ENCODE peak calls at places on chromosomes 3 and 15, in six cellular contexts. G is HepG2, S is HCT116, X is K562, W is H1, H is GM12878. O is an unnamed sample.

GRCh38 chr15:20340931-20341661 is 200.5 kb downstream of the GOLGA6L6 start:
- DNase-seq in G (no peak), S (no peak), X (no peak), W (no peak), H (no peak), O (peak)

GRCh38 chr15:94080416-94080815 is 150.9 kb upstream of the MCTP2 start:
- DNase-seq in G (no peak), S (no peak), X (no peak), W (peak), H (no peak), O (no peak)

GRCh38 chr3:31580645-31581044 is 47.9 kb downstream of the STT3B start:
- DNase-seq in G (no peak), S (no peak), X (no peak), W (no peak), H (no peak), O (no peak)

GRCh38 chr3:192514081-192514753 is 213.1 kb downstream of the FGF12 start:
- DNase-seq in G (no peak), S (no peak), X (peak), W (peak), H (no peak), O (peak)

GRCh38 chr15:81858136-81858535 is 187.7 kb downstream of the MEX3B start:
- DNase-seq in G (no peak), S (no peak), X (no peak), W (no peak), H (no peak), O (no peak)

GRCh38 chr3:178203152-178203551 is 333.1 kb upstream of the KCNMB2 start:
- DNase-seq in G (no peak), S (no peak), X (no peak), W (no peak), H (no peak), O (no peak)

GRCh38 chr3:197031315-197032285 is 2.0 kb upstream of the MELTF start:
- DNase-seq in G (peak), S (peak), X (peak), W (no peak), H (no peak), O (peak)

GRCh38 chr3:50737511-50738251 is 63.0 kb downstream of the DOCK3 start:
- DNase-seq in G (no peak), S (no peak), X (no peak), W (no peak), H (no peak), O (no peak)

GRCh38 chr3:183895296-183895695 is 10.6 kb upstream of the PARL start:
- DNase-seq in G (peak), S (peak), X (peak), W (no peak), H (no peak), O (peak)

GRCh38 chr3:14769531-14770325 is 49.0 kb upstream of the FGD5 start:
- DNase-seq in G (no peak), S (no peak), X (no peak), W (peak), H (no peak), O (no peak)

GRCh38 chr3:34582054-34582453 is 783.6 kb downstream of the PDCD6IP start:
- DNase-seq in G (no peak), S (no peak), X (no peak), W (no peak), H (no peak), O (no peak)

GRCh38 chr3:49790626-49791411 is 4.5 kb upstream of the IP6K1 start:
- DNase-seq in G (no peak), S (no peak), X (peak), W (no peak), H (no peak), O (no peak)

GRCh38 chr3:69231929-69232437 is 109.6 kb upstream of the LMOD3 start:
- DNase-seq in G (no peak), S (no peak), X (peak), W (no peak), H (no peak), O (peak)

GRCh38 chr3:150737874-150738679 is 24.9 kb downstream of the SIAH2 start:
- DNase-seq in G (peak), S (peak), X (peak), W (no peak), H (peak), O (peak)

GRCh38 chr3:114718897-114719208 is 425.0 kb downstream of the TIGIT start:
- DNase-seq in G (peak), S (no peak), X (no peak), W (no peak), H (no peak), O (no peak)

GRCh38 chr3:57956119-57956832 is 51.9 kb upstream of the FLNB start:
- DNase-seq in G (no peak), S (no peak), X (no peak), W (no peak), H (no peak), O (peak)

GRCh38 chr15:98676586-98677270 is 28.4 kb downstream of the IGF1R start:
- DNase-seq in G (no peak), S (no peak), X (no peak), W (no peak), H (no peak), O (no peak)

GRCh38 chr3:180705619-180706018 is 26.3 kb upstream of the CCDC39 start:
- DNase-seq in G (no peak), S (no peak), X (no peak), W (no peak), H (no peak), O (no peak)
- TF ChIP-seq JUND in G (no peak), S (no peak), X (no peak), W (no peak), H (no peak), O (no peak)

DNA sequence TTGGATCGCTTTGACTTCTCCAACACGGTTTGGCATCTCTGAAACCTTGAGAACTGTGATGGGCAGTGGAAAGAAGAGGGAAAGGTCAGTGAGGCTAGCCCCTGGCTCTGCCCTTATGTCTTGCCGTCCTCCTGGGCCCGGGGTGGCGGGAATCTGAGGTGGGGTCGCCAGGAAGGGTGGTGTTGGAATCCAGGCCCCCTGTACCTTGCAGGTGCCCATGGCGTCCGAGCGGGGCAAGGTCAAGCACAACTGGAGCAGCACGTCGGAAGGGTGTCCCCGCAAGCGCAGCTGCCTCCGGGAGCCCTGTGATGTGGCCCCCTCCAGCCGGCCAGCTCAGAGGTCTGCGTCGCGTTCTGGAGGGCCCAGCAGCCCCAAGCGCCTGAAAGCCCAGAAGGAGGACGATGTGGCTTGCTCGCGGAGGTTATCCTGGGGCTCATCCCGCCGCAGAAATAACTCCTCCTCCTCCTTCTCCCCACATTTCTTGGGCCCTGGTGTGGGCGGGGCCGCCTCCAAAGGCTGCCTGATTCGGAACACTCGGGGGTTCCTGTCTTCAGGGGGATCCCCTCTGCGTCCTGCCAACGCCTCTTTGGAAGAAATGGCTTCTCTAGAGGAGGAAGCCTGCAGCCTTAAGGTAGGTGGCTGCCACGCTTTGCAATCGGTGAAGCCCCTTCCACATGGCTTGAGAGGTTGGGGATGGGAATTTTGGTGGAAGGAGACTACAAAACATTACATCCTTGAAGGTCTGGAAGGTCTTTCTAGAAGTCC is 907 bp downstream of the TATDN2 start:
- DNase-seq in G (no peak), S (no peak), X (peak), W (peak), H (no peak), O (peak)
- TF ChIP-seq JUND in G (no peak), S (no peak), X (no peak), W (no peak), H (no peak), O (no peak)

DNA sequence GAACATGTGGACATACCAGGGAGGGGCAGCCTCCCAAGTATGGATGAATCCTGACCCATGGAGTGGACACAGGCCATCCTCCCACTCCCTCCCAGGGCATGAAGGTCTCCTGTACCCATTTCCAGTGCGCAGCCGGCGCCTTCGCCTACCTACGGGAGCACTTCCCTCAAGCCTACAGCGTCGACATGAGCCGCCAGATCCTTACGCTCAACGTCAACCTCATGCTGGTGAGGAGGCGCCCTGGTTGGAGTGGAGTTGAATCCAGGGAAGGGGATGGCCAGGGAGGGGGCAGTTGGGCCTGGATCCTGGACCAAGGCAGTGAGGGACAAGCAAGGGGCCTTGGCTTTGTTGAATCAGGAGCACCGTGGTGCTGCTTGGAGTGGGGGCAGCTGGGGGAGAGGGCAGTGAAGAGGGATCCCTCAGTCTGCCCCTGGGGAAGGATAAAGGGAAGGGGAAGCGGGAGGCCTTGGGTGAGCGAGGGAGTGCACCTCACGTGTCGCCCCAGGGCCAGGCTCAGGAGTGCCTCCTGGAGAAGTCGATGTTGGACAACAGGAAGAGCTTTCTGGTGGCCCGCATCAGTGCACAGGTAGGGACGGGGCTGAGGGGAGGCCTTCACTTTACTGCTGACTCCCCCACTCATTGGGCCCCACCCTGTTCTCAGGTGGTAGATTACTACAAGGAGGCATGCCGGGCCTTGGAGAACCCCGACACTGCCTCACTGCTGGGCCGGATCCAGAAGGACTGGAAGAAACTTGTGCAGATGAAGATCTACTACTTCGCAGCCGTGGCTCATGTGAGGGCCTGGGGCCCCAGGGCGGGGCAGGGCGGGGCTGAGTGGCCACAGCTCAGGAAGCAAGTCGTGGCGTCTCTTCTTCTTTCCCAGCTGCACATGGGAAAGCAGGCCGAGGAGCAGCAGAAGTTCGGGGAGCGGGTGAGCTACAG is 25.3 kb downstream of the PTPN23 start:
- DNase-seq in G (no peak), S (no peak), X (peak), W (no peak), H (no peak), O (no peak)
- TF ChIP-seq JUND in G (no peak), S (no peak), X (no peak), W (no peak), H (no peak), O (no peak)

DNA sequence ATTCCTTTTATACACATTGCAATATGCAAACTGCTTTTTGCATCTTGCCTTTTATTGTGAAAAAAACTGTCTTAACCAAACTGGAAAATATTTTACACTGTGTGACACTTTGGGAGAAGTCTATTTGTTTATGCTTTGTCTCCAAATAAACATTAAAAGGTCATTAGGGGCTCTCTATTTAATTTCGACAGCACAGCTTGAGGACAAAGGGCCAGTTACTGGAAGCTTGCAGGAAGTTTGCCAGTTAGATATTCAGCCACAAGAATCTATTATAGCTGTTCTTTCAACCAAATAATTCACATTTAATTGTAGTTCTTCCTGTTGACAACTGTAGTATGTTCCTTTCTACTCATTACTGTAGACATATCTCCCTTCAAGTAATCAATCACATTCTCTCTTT is 6.2 kb downstream of the CP start:
- DNase-seq in G (peak), S (no peak), X (no peak), W (no peak), H (no peak), O (no peak)
- TF ChIP-seq JUND in G (no peak), S (no peak), X (no peak), W (no peak), H (no peak), O (no peak)

DNA sequence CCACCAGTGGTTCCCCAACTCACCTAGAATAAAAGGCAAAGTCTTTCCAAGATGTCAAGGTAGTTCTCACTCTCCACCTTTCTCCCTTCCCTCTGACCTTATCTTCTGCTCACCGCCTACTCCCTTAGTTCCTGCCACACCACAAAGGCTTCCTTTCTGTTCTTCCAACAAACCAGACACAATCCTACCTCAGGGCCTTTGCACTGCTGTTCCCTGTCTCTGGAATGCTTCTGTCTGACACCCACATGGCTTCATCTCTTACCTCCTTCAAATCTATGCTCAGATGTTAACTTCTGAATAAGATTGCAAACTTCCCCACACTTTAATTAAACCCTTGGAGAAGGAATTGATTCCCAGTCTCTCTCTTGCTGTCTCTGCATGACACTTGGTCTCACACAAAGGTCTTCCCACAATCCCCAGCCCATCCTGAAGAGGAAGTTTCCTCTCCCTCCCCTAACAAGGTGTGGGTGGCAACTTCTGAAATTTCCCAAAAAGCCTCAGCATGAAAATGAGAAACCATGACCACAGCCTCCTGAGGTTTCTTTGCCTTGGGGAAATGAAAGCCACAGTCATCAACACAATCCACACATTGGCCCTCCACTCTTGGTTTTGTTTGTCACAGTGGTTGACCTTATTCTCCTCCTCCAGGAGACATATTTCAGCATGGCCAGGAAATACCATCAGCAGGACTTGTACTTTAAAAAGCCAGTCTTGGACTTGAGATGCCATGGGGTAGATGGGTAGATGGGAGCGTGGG is 3.0 kb upstream of the RYK start:
- DNase-seq in G (no peak), S (no peak), X (no peak), W (no peak), H (no peak), O (no peak)
- TF ChIP-seq JUND in G (no peak), S (no peak), X (no peak), W (no peak), H (no peak), O (no peak)